ENCODE peak calls at places on chromosomes 7 and 10, in eight cellular contexts. X is esophagus muscularis mucosa, O is GM12865, P is NCI-H2081, L is left lung, R is SHP77 treated with DMSO at 0.1 percent for 48 hours, D is amniotic stem cell, T is dorsolateral prefrontal cortex. M is an unnamed sample.

GRCh38 chr10:4982764-4983226 is 19.6 kb downstream of the AKR1C1 start:
- DNase-seq in P (no peak), T (no peak), X (no peak), R (no peak), D (no peak), L (no peak), O (no peak), M (no peak)

GRCh38 chr10:5591336-5591824 is 66.6 kb downstream of the CALML3 start:
- DNase-seq in P (no peak), O (no peak), R (no peak), D (no peak), T (peak; percentile 29), X (no peak), L (peak; percentile 45), M (no peak)

GRCh38 chr7:23524473-23524872 is 7.3 kb downstream of the TRA2A start:
- DNase-seq in X (no peak), T (no peak), L (no peak), D (no peak), R (no peak), O (no peak), P (no peak), M (no peak)

GRCh38 chr10:126736737-126737136 is 66.2 kb upstream of the C10orf90 start:
- DNase-seq in P (no peak), R (no peak), O (no peak), D (no peak), X (peak; percentile 57), T (no peak), L (no peak), M (no peak)

GRCh38 chr7:116713918-116714317 is 41.9 kb downstream of the MET start:
- DNase-seq in R (no peak), X (no peak), T (no peak), P (no peak), D (no peak), L (no peak), O (no peak), M (no peak)

GRCh38 chr7:3404490-3404889 is 103.4 kb downstream of the SDK1 start:
- DNase-seq in D (no peak), R (no peak), T (no peak), L (no peak), X (no peak), O (no peak), P (no peak), M (no peak)

GRCh38 chr10:65941098-65941655 is 984.7 kb upstream of the LRRTM3 start:
- DNase-seq in X (no peak), R (no peak), D (no peak), L (no peak), O (no peak), T (no peak), P (no peak), M (no peak)

GRCh38 chr10:72756674-72757385 is 64.9 kb downstream of the MCU start:
- DNase-seq in L (no peak), D (no peak), P (no peak), O (no peak), X (no peak), R (no peak), T (no peak), M (no peak)

GRCh38 chr10:5442056-5442989 is 30.0 kb downstream of the NET1 start:
- DNase-seq in L (no peak), X (no peak), O (peak; percentile 59), R (peak; percentile 6), D (no peak), P (no peak), T (no peak), M (no peak)

GRCh38 chr10:125096371-125096770 is 64.0 kb downstream of the CTBP2 start:
- DNase-seq in L (no peak), O (peak; percentile 18), X (no peak), D (no peak), T (no peak), R (no peak), P (no peak), M (no peak)

GRCh38 chr10:33509231-33509871 is 174.9 kb upstream of the NRP1 start:
- DNase-seq in P (peak; percentile 2), O (peak; percentile 81), T (no peak), X (peak; percentile 17), R (peak; percentile 48), D (peak; percentile 49), L (no peak), M (peak; percentile 54)

GRCh38 chr7:135249901-135250300 is 16.3 kb downstream of the STRA8 start:
- DNase-seq in D (no peak), R (no peak), T (no peak), X (no peak), L (no peak), O (no peak), P (no peak), M (no peak)

GRCh38 chr7:57071-57470 is 135.3 kb upstream of the FAM20C start:
- DNase-seq in R (no peak), X (no peak), P (no peak), O (no peak), L (peak; percentile 42), T (no peak), D (no peak), M (peak; percentile 13)

GRCh38 chr7:25395976-25396375 is 167.7 kb upstream of the NPVF start:
- DNase-seq in T (no peak), L (no peak), P (no peak), D (no peak), R (no peak), O (no peak), X (peak; percentile 87), M (no peak)

GRCh38 chr10:31757831-31758230 is 170.8 kb downstream of the ARHGAP12 start:
- DNase-seq in L (no peak), P (no peak), X (no peak), D (no peak), T (no peak), O (no peak), R (no peak), M (no peak)

GRCh38 chr7:135748770-135749169 is at the start of gene FAM180A:
- DNase-seq in X (peak; percentile 93), R (no peak), P (no peak), L (no peak), D (peak; percentile 34), O (no peak), T (no peak), M (peak; percentile 54)

GRCh38 chr7:74074731-74075130 is 8.9 kb upstream of the LIMK1 start:
- DNase-seq in X (no peak), D (no peak), T (no peak), O (no peak), P (no peak), R (no peak), L (no peak), M (no peak)

GRCh38 chr7:37488163-37488759 is 39.6 kb upstream of the ELMO1 start:
- DNase-seq in L (no peak), P (no peak), R (no peak), T (no peak), O (peak; percentile 20), D (no peak), X (no peak), M (no peak)

GRCh38 chr10:97325754-97326153 is 6.7 kb downstream of the FRAT1 start:
- DNase-seq in R (no peak), O (no peak), X (no peak), P (no peak), T (no peak), L (no peak), D (no peak), M (no peak)

GRCh38 chr7:34081931-34082330 is 176.6 kb downstream of the BMPER start:
- DNase-seq in O (no peak), T (no peak), R (no peak), X (no peak), P (no peak), D (no peak), L (no peak), M (no peak)

GRCh38 chr7:44867073-44867990 is 18.0 kb downstream of the PURB start:
- DNase-seq in P (no peak), D (peak; percentile 50), R (peak; percentile 47), X (no peak), L (no peak), T (no peak), O (no peak), M (no peak)

GRCh38 chr7:23680417-23681405 is 712 bp downstream of the FAM221A start:
- DNase-seq in O (peak; percentile 81), R (peak; percentile 72), L (peak; percentile 86), X (no peak), P (peak; percentile 91), T (peak; percentile 54), D (no peak), M (peak; percentile 83)

GRCh38 chr10:17181751-17182150 is 19.7 kb downstream of the TRDMT1 start:
- DNase-seq in R (no peak), X (no peak), O (no peak), P (no peak), L (no peak), T (no peak), D (no peak), M (no peak)

GRCh38 chr10:122331615-122332446 is 42.7 kb upstream of the PLEKHA1 start:
- DNase-seq in P (no peak), D (no peak), T (peak; percentile 70), R (no peak), O (no peak), L (no peak), X (no peak), M (no peak)

GRCh38 chr7:158283016-158283974 is 304.3 kb downstream of the PTPRN2 start:
- DNase-seq in D (no peak), P (no peak), X (no peak), O (no peak), T (no peak), L (no peak), R (no peak), M (peak; percentile 32)

GRCh38 chr10:74808501-74808900 is 17.9 kb upstream of the KAT6B start:
- DNase-seq in O (no peak), T (no peak), R (no peak), P (no peak), D (no peak), L (no peak), X (no peak), M (no peak)

GRCh38 chr7:102468416-102469350 is 3.9 kb downstream of the LRWD1 start:
- DNase-seq in L (peak; percentile 77), X (no peak), O (no peak), R (no peak), T (no peak), D (no peak), P (no peak), M (no peak)

GRCh38 chr7:2734761-2735571 is 47.0 kb downstream of the AMZ1 start:
- DNase-seq in X (no peak), T (peak; percentile 43), L (peak; percentile 82), O (no peak), R (peak; percentile 57), D (no peak), P (no peak), M (peak; percentile 53)

M was measured in ureter.